ENCODE peak calls at places on chromosomes 11 and 22, in seven cellular contexts. V, I, S, T, D, R and K are unnamed samples.

GRCh38 chr11:93444671-93445073 is 98.5 kb downstream of the SMCO4 start:
- DNase-seq in V (peak; percentile 68), T (peak; percentile 94), S (peak; percentile 92), R (no peak), I (no peak), D (peak; percentile 78), K (peak; percentile 2)

GRCh38 chr22:25407226-25407858 is 157.1 kb upstream of the GRK3 start:
- DNase-seq in R (peak; percentile 81), I (no peak), T (no peak), D (no peak), S (no peak), V (no peak), K (no peak)

GRCh38 chr11:74754507-74755255 is 6.0 kb downstream of the RNF169 start:
- DNase-seq in T (peak; percentile 6), V (no peak), I (peak; percentile 95), D (no peak), S (no peak), R (peak; percentile 48), K (peak; percentile 96)

GRCh38 chr22:30212363-30212995 is 34.1 kb downstream of the LIF start:
- DNase-seq in S (no peak), D (no peak), T (peak; percentile 67), I (peak; percentile 94), V (no peak), R (peak; percentile 46), K (peak; percentile 95)

GRCh38 chr11:46272816-46273427 is 4.5 kb upstream of the CREB3L1 start:
- DNase-seq in D (no peak), R (no peak), S (no peak), I (peak; percentile 65), V (no peak), T (no peak), K (peak; percentile 76)

GRCh38 chr11:70883323-70883940 is 368.9 kb downstream of the SHANK2 start:
- DNase-seq in S (no peak), V (no peak), I (no peak), T (no peak), R (no peak), D (no peak), K (no peak)

GRCh38 chr11:2928605-2929510 is at the start of gene PHLDA2:
- DNase-seq in T (peak; percentile 61), I (peak; percentile 81), S (peak; percentile 67), V (no peak), D (peak; percentile 75), R (peak; percentile 48), K (peak; percentile 85)

GRCh38 chr22:30602049-30602448 is 4.9 kb upstream of the TCN2 start:
- DNase-seq in R (no peak), T (peak; percentile 76), S (peak; percentile 44), I (peak; percentile 41), V (no peak), D (no peak), K (peak; percentile 43)

GRCh38 chr11:122099345-122100045 is 16.5 kb downstream of the BLID start:
- DNase-seq in D (no peak), R (no peak), I (peak; percentile 53), S (no peak), T (no peak), V (no peak), K (peak; percentile 71)

GRCh38 chr22:49623715-49624114 is 204.0 kb downstream of the BRD1 start:
- DNase-seq in S (no peak), I (no peak), R (no peak), V (no peak), D (no peak), T (no peak), K (no peak)

GRCh38 chr11:27505781-27506180 is 788 bp downstream of the LIN7C start:
- DNase-seq in R (peak; percentile 10), D (no peak), V (no peak), S (no peak), T (no peak), I (no peak), K (peak; percentile 13)

GRCh38 chr22:46726066-46726985 is 11.7 kb downstream of the CERK start:
- DNase-seq in I (no peak), T (no peak), S (no peak), D (no peak), V (no peak), R (no peak), K (no peak)

GRCh38 chr11:122724520-122724919 is 69.0 kb downstream of the UBASH3B start:
- DNase-seq in D (no peak), S (no peak), R (peak; percentile 69), I (peak; percentile 61), T (peak; percentile 63), V (no peak), K (peak; percentile 77)

GRCh38 chr22:38034884-38035529 is 22.2 kb upstream of the PICK1 start:
- DNase-seq in R (no peak), S (peak; percentile 29), V (no peak), D (no peak), T (no peak), I (no peak), K (no peak)

GRCh38 chr11:35588627-35589026 is 29.6 kb upstream of the FJX1 start:
- DNase-seq in I (peak; percentile 70), V (no peak), S (no peak), R (no peak), T (no peak), D (no peak), K (peak; percentile 84)

GRCh38 chr11:75264356-75264755 is 23.8 kb downstream of the TPBGL start:
- DNase-seq in S (no peak), V (no peak), R (no peak), I (no peak), T (no peak), D (no peak), K (no peak)

GRCh38 chr11:35662061-35662648 is 420 bp upstream of the TRIM44 start:
- DNase-seq in R (no peak), T (no peak), V (no peak), D (no peak), S (no peak), I (no peak), K (no peak)

GRCh38 chr11:47917643-47918369 is 62.6 kb upstream of the PTPRJ start:
- DNase-seq in T (peak; percentile 85), I (peak; percentile 100), V (no peak), R (peak; percentile 54), D (no peak), S (peak; percentile 81), K (peak; percentile 98)

GRCh38 chr11:122696662-122697061 is 41.1 kb downstream of the UBASH3B start:
- DNase-seq in S (no peak), D (no peak), V (no peak), R (no peak), I (no peak), T (no peak), K (no peak)

GRCh38 chr11:93589347-93589746 is 46.2 kb upstream of the SMCO4 start:
- DNase-seq in V (no peak), S (no peak), D (no peak), R (no peak), I (no peak), T (no peak), K (no peak)

GRCh38 chr11:70281114-70281729 is 10.7 kb downstream of the PPFIA1 start:
- DNase-seq in S (no peak), I (no peak), D (no peak), T (peak; percentile 21), V (no peak), R (no peak), K (peak; percentile 83)

GRCh38 chr11:58629857-58630256 is 7.4 kb downstream of the CNTF start:
- DNase-seq in V (no peak), S (peak; percentile 39), I (peak; percentile 58), T (peak; percentile 76), R (no peak), D (no peak), K (peak; percentile 71)

DNA sequence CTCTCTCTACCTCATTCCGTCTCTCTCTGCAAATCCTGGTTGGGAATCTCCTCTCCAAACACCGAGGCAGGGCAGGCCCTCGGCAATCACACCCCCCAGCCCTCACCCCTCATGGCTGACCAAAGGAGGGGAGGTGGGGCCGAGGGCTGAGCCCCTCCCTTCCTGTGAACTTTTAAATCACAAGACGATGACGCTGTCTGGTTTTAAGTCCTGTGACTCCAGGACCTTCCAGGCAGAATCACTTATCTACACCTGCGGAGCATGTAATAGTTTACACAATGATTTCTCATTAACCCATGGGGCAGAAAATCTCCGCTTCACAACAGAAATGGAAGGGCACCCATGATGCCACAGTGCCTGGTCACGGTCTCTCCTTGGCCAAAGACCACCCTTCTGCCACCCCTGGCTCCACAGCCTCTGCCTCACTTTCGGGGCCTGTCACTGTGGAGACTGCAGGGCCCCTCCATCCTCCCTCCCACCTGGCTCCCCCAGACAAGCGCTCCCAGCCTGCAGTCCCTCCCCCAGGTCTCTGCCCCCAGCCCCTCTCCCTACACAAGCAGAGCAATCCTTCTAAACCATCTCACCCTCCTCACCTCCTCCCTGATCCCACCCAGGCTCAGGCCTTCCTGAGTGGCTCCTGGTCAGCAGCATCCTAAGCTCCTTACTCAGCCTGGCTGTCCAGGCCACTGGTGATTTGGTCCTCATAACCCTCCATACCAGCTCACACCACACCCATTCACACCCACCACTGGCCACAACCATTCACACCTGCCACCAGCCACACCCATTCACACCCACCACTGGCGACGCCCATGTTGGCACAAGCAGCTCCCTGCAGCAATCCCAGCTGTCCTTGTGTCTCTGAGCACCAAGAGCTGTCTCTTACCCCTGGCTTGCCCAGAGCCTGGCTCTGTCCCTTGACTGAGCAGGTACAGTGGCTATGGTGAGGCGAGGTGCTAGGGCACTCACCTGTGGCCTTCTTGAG is 30.7 kb upstream of the ARFGAP3 start:
- DNase-seq in D (no peak), V (no peak), I (no peak), S (no peak), R (no peak), T (no peak), K (no peak)
- H2BK5ac ChIP-seq in D (peak overlapping the region; percentile 21), V (no peak overlapping the region), I (no peak overlapping the region), S (no peak overlapping the region), R (no peak overlapping the region), T (no peak overlapping the region), K (no peak overlapping the region)

GRCh38 chr11:12683857-12684256 is 9.6 kb downstream of the TEAD1 start:
- DNase-seq in T (no peak), I (peak; percentile 68), R (peak; percentile 70), V (no peak), D (no peak), S (no peak), K (no peak)
- H2BK5ac ChIP-seq in T (no peak overlapping the region), I (no peak overlapping the region), R (peak overlapping the region; percentile 78), V (no peak overlapping the region), D (no peak overlapping the region), S (no peak overlapping the region), K (no peak overlapping the region)

DNA sequence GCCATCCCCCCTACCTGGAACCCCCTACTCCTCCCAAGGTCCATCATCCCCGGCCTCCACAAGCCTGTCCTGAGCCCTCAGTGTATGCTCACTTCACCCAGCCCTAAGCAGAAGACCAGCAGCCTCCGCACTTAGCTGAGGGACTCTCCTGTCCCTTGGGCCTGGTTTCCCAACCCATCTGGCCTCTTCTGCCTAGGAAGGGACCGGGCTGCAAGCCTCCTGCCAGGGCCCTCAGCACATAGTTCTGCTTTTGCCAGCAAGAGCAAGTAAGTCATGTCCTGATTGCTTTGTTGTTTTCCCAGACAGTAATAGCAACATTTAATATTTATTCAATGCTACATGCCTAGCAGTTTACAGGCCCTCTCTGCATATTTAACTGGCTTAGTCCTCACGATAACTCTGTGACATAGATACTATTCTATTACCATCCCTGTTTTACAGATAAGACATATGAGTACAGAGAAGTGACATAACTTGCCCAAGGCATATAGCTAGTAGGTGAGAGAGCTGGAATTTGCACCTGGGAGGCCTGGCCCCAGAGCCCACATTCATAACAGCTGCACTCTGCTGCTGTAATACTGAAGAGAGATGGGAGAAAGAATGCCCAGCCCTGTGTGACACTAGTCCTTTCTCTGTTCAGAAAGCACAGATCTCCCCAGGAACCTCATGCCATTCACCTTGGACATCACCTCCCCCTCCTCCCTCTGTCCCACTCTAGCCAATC is 139.2 kb downstream of the PARVA start:
- DNase-seq in V (no peak), D (no peak), S (no peak), R (peak; percentile 94), T (no peak), I (no peak), K (no peak)
- H2BK5ac ChIP-seq in V (no peak overlapping the region), D (no peak overlapping the region), S (no peak overlapping the region), R (peak overlapping the region; percentile 55), T (no peak overlapping the region), I (no peak overlapping the region), K (no peak overlapping the region)

GRCh38 chr22:41332217-41332616 is 30.9 kb downstream of the ZC3H7B start:
- DNase-seq in V (no peak), I (no peak), D (no peak), T (no peak), S (no peak), R (no peak), K (no peak)
- H2BK5ac ChIP-seq in V (no peak overlapping the region), I (no peak overlapping the region), D (no peak overlapping the region), T (no peak overlapping the region), S (no peak overlapping the region), R (no peak overlapping the region), K (no peak overlapping the region)